ENCODE peak calls at places on chromosomes 3 and 15, in six cellular contexts. One of them, this sample, is unnamed.

GRCh38 chr3:170420307-170420821 is 1.7 kb downstream of the CLDN11 start:
- DNase-seq in sciatic nerve: no peak
- DNase-seq in AG09309: no peak
- DNase-seq in cardiac muscle cell: no peak
- DNase-seq in left ventricle myocardium superior: no peak
- DNase-seq in activated CD8-positive, alpha-beta memory T cell treated with anti-CD3 and anti-CD28 coated beads for 24 hours: no peak
- DNase-seq in this sample: no peak

GRCh38 chr3:195001961-195002861 is 268.7 kb downstream of the XXYLT1 start:
- DNase-seq in sciatic nerve: peak
- DNase-seq in AG09309: no peak
- DNase-seq in cardiac muscle cell: peak
- DNase-seq in left ventricle myocardium superior: peak
- DNase-seq in activated CD8-positive, alpha-beta memory T cell treated with anti-CD3 and anti-CD28 coated beads for 24 hours: peak
- DNase-seq in this sample: peak

GRCh38 chr15:73632670-73633058 is 525 bp downstream of the NPTN start:
- DNase-seq in sciatic nerve: no peak
- DNase-seq in AG09309: no peak
- DNase-seq in cardiac muscle cell: peak
- DNase-seq in left ventricle myocardium superior: no peak
- DNase-seq in activated CD8-positive, alpha-beta memory T cell treated with anti-CD3 and anti-CD28 coated beads for 24 hours: no peak
- DNase-seq in this sample: no peak

GRCh38 chr15:36622247-36622795 is 42.9 kb downstream of the CDIN1 start:
- DNase-seq in sciatic nerve: no peak
- DNase-seq in AG09309: no peak
- DNase-seq in cardiac muscle cell: no peak
- DNase-seq in left ventricle myocardium superior: no peak
- DNase-seq in activated CD8-positive, alpha-beta memory T cell treated with anti-CD3 and anti-CD28 coated beads for 24 hours: no peak
- DNase-seq in this sample: no peak

GRCh38 chr3:73433681-73434080 is 191.1 kb downstream of the PDZRN3 start:
- DNase-seq in sciatic nerve: no peak
- DNase-seq in AG09309: no peak
- DNase-seq in cardiac muscle cell: peak
- DNase-seq in left ventricle myocardium superior: no peak
- DNase-seq in activated CD8-positive, alpha-beta memory T cell treated with anti-CD3 and anti-CD28 coated beads for 24 hours: no peak
- DNase-seq in this sample: no peak

GRCh38 chr3:58704745-58705144 is 38.2 kb upstream of the FAM3D start:
- DNase-seq in sciatic nerve: no peak
- DNase-seq in AG09309: no peak
- DNase-seq in cardiac muscle cell: no peak
- DNase-seq in left ventricle myocardium superior: no peak
- DNase-seq in activated CD8-positive, alpha-beta memory T cell treated with anti-CD3 and anti-CD28 coated beads for 24 hours: no peak
- DNase-seq in this sample: no peak

GRCh38 chr3:148884261-148884660 is 19.2 kb downstream of the CPA3 start:
- DNase-seq in sciatic nerve: no peak
- DNase-seq in AG09309: no peak
- DNase-seq in cardiac muscle cell: no peak
- DNase-seq in left ventricle myocardium superior: no peak
- DNase-seq in activated CD8-positive, alpha-beta memory T cell treated with anti-CD3 and anti-CD28 coated beads for 24 hours: no peak
- DNase-seq in this sample: no peak

GRCh38 chr15:90234519-90234988 is 545 bp downstream of the GDPGP1 start:
- DNase-seq in sciatic nerve: no peak
- DNase-seq in AG09309: no peak
- DNase-seq in cardiac muscle cell: no peak
- DNase-seq in left ventricle myocardium superior: no peak
- DNase-seq in activated CD8-positive, alpha-beta memory T cell treated with anti-CD3 and anti-CD28 coated beads for 24 hours: no peak
- DNase-seq in this sample: no peak

GRCh38 chr15:87777054-87777498 is 479.5 kb downstream of the NTRK3 start:
- DNase-seq in sciatic nerve: peak
- DNase-seq in AG09309: peak
- DNase-seq in cardiac muscle cell: no peak
- DNase-seq in left ventricle myocardium superior: no peak
- DNase-seq in activated CD8-positive, alpha-beta memory T cell treated with anti-CD3 and anti-CD28 coated beads for 24 hours: no peak
- DNase-seq in this sample: no peak

GRCh38 chr15:88032787-88033186 is 223.8 kb downstream of the NTRK3 start:
- DNase-seq in sciatic nerve: no peak
- DNase-seq in AG09309: no peak
- DNase-seq in cardiac muscle cell: no peak
- DNase-seq in left ventricle myocardium superior: no peak
- DNase-seq in activated CD8-positive, alpha-beta memory T cell treated with anti-CD3 and anti-CD28 coated beads for 24 hours: no peak
- DNase-seq in this sample: no peak

GRCh38 chr3:29064085-29064484 is 216.8 kb upstream of the RBMS3 start:
- DNase-seq in sciatic nerve: no peak
- DNase-seq in AG09309: peak
- DNase-seq in cardiac muscle cell: no peak
- DNase-seq in left ventricle myocardium superior: no peak
- DNase-seq in activated CD8-positive, alpha-beta memory T cell treated with anti-CD3 and anti-CD28 coated beads for 24 hours: no peak
- DNase-seq in this sample: no peak

GRCh38 chr3:160052385-160053047 is 63.9 kb downstream of the IL12A start:
- DNase-seq in sciatic nerve: no peak
- DNase-seq in AG09309: no peak
- DNase-seq in cardiac muscle cell: no peak
- DNase-seq in left ventricle myocardium superior: no peak
- DNase-seq in activated CD8-positive, alpha-beta memory T cell treated with anti-CD3 and anti-CD28 coated beads for 24 hours: no peak
- DNase-seq in this sample: no peak

GRCh38 chr15:89912674-89913396 is at the start of gene ARPIN:
- DNase-seq in sciatic nerve: peak
- DNase-seq in AG09309: no peak
- DNase-seq in cardiac muscle cell: peak
- DNase-seq in left ventricle myocardium superior: peak
- DNase-seq in activated CD8-positive, alpha-beta memory T cell treated with anti-CD3 and anti-CD28 coated beads for 24 hours: no peak
- DNase-seq in this sample: no peak

GRCh38 chr3:36852071-36852470 is 87.7 kb upstream of the DCLK3 start:
- DNase-seq in sciatic nerve: no peak
- DNase-seq in AG09309: no peak
- DNase-seq in cardiac muscle cell: no peak
- DNase-seq in left ventricle myocardium superior: no peak
- DNase-seq in activated CD8-positive, alpha-beta memory T cell treated with anti-CD3 and anti-CD28 coated beads for 24 hours: no peak
- DNase-seq in this sample: no peak

GRCh38 chr3:18047052-18047451 is 304.6 kb upstream of the TBC1D5 start:
- DNase-seq in sciatic nerve: no peak
- DNase-seq in AG09309: no peak
- DNase-seq in cardiac muscle cell: no peak
- DNase-seq in left ventricle myocardium superior: no peak
- DNase-seq in activated CD8-positive, alpha-beta memory T cell treated with anti-CD3 and anti-CD28 coated beads for 24 hours: no peak
- DNase-seq in this sample: no peak

GRCh38 chr3:106522397-106522796 is 653.6 kb upstream of the CBLB start:
- DNase-seq in sciatic nerve: no peak
- DNase-seq in AG09309: no peak
- DNase-seq in cardiac muscle cell: no peak
- DNase-seq in left ventricle myocardium superior: no peak
- DNase-seq in activated CD8-positive, alpha-beta memory T cell treated with anti-CD3 and anti-CD28 coated beads for 24 hours: no peak
- DNase-seq in this sample: no peak

GRCh38 chr15:81095690-81096365 is 38.2 kb upstream of the CFAP161 start:
- DNase-seq in sciatic nerve: no peak
- DNase-seq in AG09309: no peak
- DNase-seq in cardiac muscle cell: no peak
- DNase-seq in left ventricle myocardium superior: no peak
- DNase-seq in activated CD8-positive, alpha-beta memory T cell treated with anti-CD3 and anti-CD28 coated beads for 24 hours: no peak
- DNase-seq in this sample: no peak

GRCh38 chr15:60574801-60575631 is 96.1 kb upstream of the ICE2 start:
- DNase-seq in sciatic nerve: no peak
- DNase-seq in AG09309: no peak
- DNase-seq in cardiac muscle cell: no peak
- DNase-seq in left ventricle myocardium superior: no peak
- DNase-seq in activated CD8-positive, alpha-beta memory T cell treated with anti-CD3 and anti-CD28 coated beads for 24 hours: no peak
- DNase-seq in this sample: no peak

GRCh38 chr3:154779571-154779970 is 300.5 kb upstream of the MME start:
- DNase-seq in sciatic nerve: no peak
- DNase-seq in AG09309: peak
- DNase-seq in cardiac muscle cell: no peak
- DNase-seq in left ventricle myocardium superior: no peak
- DNase-seq in activated CD8-positive, alpha-beta memory T cell treated with anti-CD3 and anti-CD28 coated beads for 24 hours: no peak
- DNase-seq in this sample: no peak

GRCh38 chr3:148599478-148599877 is 98.2 kb upstream of the AGTR1 start:
- DNase-seq in sciatic nerve: no peak
- DNase-seq in AG09309: no peak
- DNase-seq in cardiac muscle cell: no peak
- DNase-seq in left ventricle myocardium superior: no peak
- DNase-seq in activated CD8-positive, alpha-beta memory T cell treated with anti-CD3 and anti-CD28 coated beads for 24 hours: no peak
- DNase-seq in this sample: no peak

GRCh38 chr15:83733206-83733605 is 79.3 kb downstream of the ADAMTSL3 start:
- DNase-seq in sciatic nerve: no peak
- DNase-seq in AG09309: no peak
- DNase-seq in cardiac muscle cell: no peak
- DNase-seq in left ventricle myocardium superior: no peak
- DNase-seq in activated CD8-positive, alpha-beta memory T cell treated with anti-CD3 and anti-CD28 coated beads for 24 hours: no peak
- DNase-seq in this sample: no peak

GRCh38 chr15:27271258-27271657 is 300.3 kb downstream of the GABRG3 start:
- DNase-seq in sciatic nerve: no peak
- DNase-seq in AG09309: no peak
- DNase-seq in cardiac muscle cell: no peak
- DNase-seq in left ventricle myocardium superior: no peak
- DNase-seq in activated CD8-positive, alpha-beta memory T cell treated with anti-CD3 and anti-CD28 coated beads for 24 hours: no peak
- DNase-seq in this sample: no peak

GRCh38 chr15:40104865-40105516 is 3.7 kb downstream of the BMF start:
- DNase-seq in sciatic nerve: peak
- DNase-seq in AG09309: peak
- DNase-seq in cardiac muscle cell: peak
- DNase-seq in left ventricle myocardium superior: peak
- DNase-seq in activated CD8-positive, alpha-beta memory T cell treated with anti-CD3 and anti-CD28 coated beads for 24 hours: peak
- DNase-seq in this sample: peak

GRCh38 chr15:37100109-37100873 is at the start of gene MEIS2:
- DNase-seq in sciatic nerve: peak
- DNase-seq in AG09309: peak
- DNase-seq in cardiac muscle cell: peak
- DNase-seq in left ventricle myocardium superior: peak
- DNase-seq in activated CD8-positive, alpha-beta memory T cell treated with anti-CD3 and anti-CD28 coated beads for 24 hours: peak
- DNase-seq in this sample: no peak

GRCh38 chr3:182784542-182784941 is 8.8 kb upstream of the ATP11B start:
- DNase-seq in sciatic nerve: no peak
- DNase-seq in AG09309: no peak
- DNase-seq in cardiac muscle cell: no peak
- DNase-seq in left ventricle myocardium superior: no peak
- DNase-seq in activated CD8-positive, alpha-beta memory T cell treated with anti-CD3 and anti-CD28 coated beads for 24 hours: no peak
- DNase-seq in this sample: no peak